ENCODE peak calls at places on chromosomes 7 and 10, in five cellular contexts. R is left cardiac atrium, E is renal cortical epithelial cell, P is T-helper 17 cell, C is cerebellum. Q is an unnamed sample.

GRCh38 chr7:78959471-78959870 is 494.0 kb downstream of the MAGI2 start:
- DNase-seq in R (no peak), E (no peak), P (no peak), C (no peak), Q (no peak)

GRCh38 chr10:24331457-24331856 is 122.5 kb downstream of the KIAA1217 start:
- DNase-seq in R (peak), E (peak), P (no peak), C (no peak), Q (no peak)

GRCh38 chr10:103781329-103782061 is 73.9 kb downstream of the SH3PXD2A start:
- DNase-seq in R (no peak), E (peak), P (no peak), C (no peak), Q (no peak)

GRCh38 chr7:31100445-31100844 is 48.3 kb downstream of the ADCYAP1R1 start:
- DNase-seq in R (no peak), E (no peak), P (no peak), C (no peak), Q (no peak)

GRCh38 chr7:142231716-142232115 is 26.1 kb downstream of the PRSS58 start:
- DNase-seq in R (no peak), E (no peak), P (no peak), C (no peak), Q (peak)

GRCh38 chr7:149479554-149479953 is 18.1 kb downstream of the ZNF746 start:
- DNase-seq in R (no peak), E (no peak), P (no peak), C (no peak), Q (no peak)

GRCh38 chr7:107891619-107892366 is 810 bp downstream of the DLD start:
- DNase-seq in R (no peak), E (peak), P (no peak), C (no peak), Q (no peak)

GRCh38 chr10:78578929-78579328 is 489.8 kb upstream of the ZMIZ1 start:
- DNase-seq in R (no peak), E (no peak), P (no peak), C (no peak), Q (no peak)

GRCh38 chr10:44292390-44293002 is 92.4 kb downstream of the CXCL12 start:
- DNase-seq in R (no peak), E (no peak), P (no peak), C (no peak), Q (no peak)

GRCh38 chr10:62492012-62492869 is 118.1 kb downstream of the ZNF365 start:
- DNase-seq in R (no peak), E (peak), P (no peak), C (peak), Q (peak)

GRCh38 chr10:8776926-8777625 is 722.6 kb downstream of the GATA3 start:
- DNase-seq in R (no peak), E (no peak), P (no peak), C (no peak), Q (no peak)

GRCh38 chr10:104767282-104767681 is 126.2 kb downstream of the SORCS3 start:
- DNase-seq in R (no peak), E (no peak), P (no peak), C (no peak), Q (no peak)

Q was measured in HAP-1.